ENCODE peak calls at places on chromosomes 4 and X, in six cellular contexts. Y is progenitor cell of endocrine pancreas; H is CD8-positive, alpha-beta T cell; A is CD14-positive monocyte; Z is GM13976; W is AG10803. V is an unnamed sample.

GRCh38 chr4:162164881-162165528 is 1.2 kb upstream of the FSTL5 start:
- DNase-seq in Y (no peak), H (no peak), W (no peak), Z (no peak), A (no peak), V (no peak)

GRCh38 chr4:127995776-127996175 is 30.6 kb downstream of the ABHD18 start:
- DNase-seq in Y (no peak), W (peak), Z (no peak), A (no peak), H (no peak), V (no peak)

GRCh38 chr4:5212255-5213032 is 161.2 kb downstream of the STK32B start:
- DNase-seq in Z (no peak), Y (no peak), H (no peak), W (no peak), A (no peak), V (no peak)

GRCh38 chr4:55396305-55397023 is 707 bp downstream of the TMEM165 start:
- DNase-seq in Z (peak), Y (peak), H (peak), A (no peak), W (peak), V (peak)

GRCh38 chr4:180560896-180561295 is 1682.3 kb upstream of the TENM3 start:
- DNase-seq in A (no peak), H (no peak), Y (no peak), Z (no peak), W (no peak), V (no peak)

GRCh38 chrX:50941638-50942037 is 31.1 kb downstream of the BMP15 start:
- DNase-seq in A (no peak), Z (no peak), H (no peak), W (no peak), Y (no peak), V (no peak)

GRCh38 chr4:82957045-82957444 is 53.6 kb downstream of the LIN54 start:
- DNase-seq in Y (no peak), Z (peak), W (no peak), A (no peak), H (no peak), V (no peak)

GRCh38 chr4:19983072-19983471 is 268.6 kb upstream of the SLIT2 start:
- DNase-seq in A (no peak), Y (no peak), W (peak), Z (no peak), H (no peak), V (no peak)

GRCh38 chr4:786861-787300 is 39.0 kb downstream of the CPLX1 start:
- DNase-seq in W (no peak), H (no peak), Z (no peak), A (no peak), Y (no peak), V (no peak)

GRCh38 chr4:25330905-25331816 is 18.6 kb downstream of the ZCCHC4 start:
- DNase-seq in H (no peak), Z (peak), W (no peak), Y (no peak), A (no peak), V (no peak)

GRCh38 chr4:152117501-152117900 is 356.7 kb upstream of the GATB start:
- DNase-seq in Z (no peak), H (no peak), Y (no peak), A (no peak), W (no peak), V (no peak)

GRCh38 chrX:19852014-19853005 is 35.1 kb downstream of the SH3KBP1 start:
- DNase-seq in Z (no peak), A (no peak), Y (no peak), W (peak), H (no peak), V (no peak)

GRCh38 chr4:56240554-56241190 is 146.6 kb downstream of the AASDH start:
- DNase-seq in Y (no peak), W (no peak), H (no peak), Z (no peak), A (no peak), V (no peak)

GRCh38 chrX:70096052-70096451 is 33.8 kb downstream of the OTUD6A start:
- DNase-seq in H (no peak), W (peak), Y (no peak), Z (no peak), A (no peak), V (peak)
- TF ChIP-seq CTCF in H (no peak), W (peak), Y (peak), Z (no peak), A (no peak), V (no peak)

GRCh38 chr4:149160370-149160769 is 655.3 kb downstream of the IQCM start:
- DNase-seq in Z (no peak), Y (no peak), W (no peak), H (no peak), A (no peak), V (no peak)
- TF ChIP-seq CTCF in Z (no peak), Y (no peak), W (no peak), H (no peak), A (no peak), V (no peak)

DNA sequence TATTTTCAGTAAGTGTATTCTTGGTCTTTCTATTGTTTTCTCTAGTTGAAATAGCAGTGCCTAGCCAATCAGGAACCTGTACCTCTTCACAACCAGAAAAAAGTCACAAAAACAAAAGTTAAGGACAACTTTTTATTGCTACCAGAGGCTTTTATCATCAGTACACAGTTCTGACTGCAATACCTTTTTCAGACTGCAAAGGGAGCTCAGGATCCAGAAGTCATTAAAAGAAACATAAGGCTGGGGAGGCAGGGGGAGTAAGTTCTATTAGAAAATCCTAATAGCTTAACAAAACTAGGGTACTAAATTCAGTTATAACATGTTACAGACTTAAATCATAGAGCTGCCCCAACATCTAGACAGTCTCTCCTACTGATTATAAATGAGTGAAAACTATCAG is 28.8 kb downstream of the CCNI start:
- DNase-seq in A (no peak), Y (no peak), W (no peak), H (no peak), Z (no peak), V (no peak)
- TF ChIP-seq CTCF in A (peak), Y (peak), W (peak), H (peak), Z (no peak), V (peak)

GRCh38 chrX:78593701-78594100 is 65.4 kb downstream of the RTL3 start:
- DNase-seq in Y (no peak), W (no peak), Z (no peak), A (no peak), H (no peak), V (no peak)

GRCh38 chrX:78592030-78592429 is 67.1 kb downstream of the RTL3 start:
- DNase-seq in A (no peak), W (no peak), Z (no peak), H (no peak), Y (no peak), V (no peak)

GRCh38 chrX:78595901-78596502 is 63.1 kb downstream of the RTL3 start:
- DNase-seq in Z (no peak), H (no peak), W (peak), A (no peak), Y (no peak), V (peak)
- TF ChIP-seq CTCF in Z (no peak), H (no peak), W (peak), A (no peak), Y (peak), V (no peak)

DNA sequence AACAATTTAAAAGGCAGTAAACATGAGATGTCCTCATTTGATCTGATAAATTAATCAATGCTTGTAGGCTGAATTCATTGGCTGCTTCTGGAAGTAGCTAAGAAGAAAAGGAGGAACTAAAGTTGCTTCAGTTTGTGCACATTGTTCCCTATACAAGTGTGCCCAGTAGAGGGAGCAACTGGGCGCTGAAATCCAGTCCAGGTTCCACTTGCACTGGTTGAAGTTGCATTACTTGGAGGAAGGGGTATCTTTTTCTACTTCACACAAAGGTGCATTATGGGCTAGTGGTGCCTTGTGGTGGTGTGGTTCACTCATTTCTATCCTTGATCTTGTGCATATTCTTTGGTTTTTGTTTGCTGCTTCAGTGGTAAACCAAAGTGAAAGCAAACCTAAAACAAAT is 67.9 kb upstream of the SOX3 start:
- DNase-seq in Z (peak), A (no peak), Y (peak), W (peak), H (no peak), V (peak)
- TF ChIP-seq CTCF in Z (peak), A (peak), Y (peak), W (peak), H (no peak), V (peak)

GRCh38 chrX:137926090-137926489 is 360.2 kb downstream of the ZIC3 start:
- DNase-seq in W (no peak), A (no peak), H (no peak), Y (no peak), Z (no peak), V (peak)
- TF ChIP-seq CTCF in W (no peak), A (no peak), H (no peak), Y (peak), Z (no peak), V (peak)

GRCh38 chr4:138222041-138222440 is 20.1 kb downstream of the SLC7A11 start:
- DNase-seq in Y (no peak), H (no peak), Z (no peak), A (no peak), W (peak), V (no peak)
- TF ChIP-seq CTCF in Y (no peak), H (no peak), Z (no peak), A (no peak), W (peak), V (no peak)

GRCh38 chrX:36859231-36859630 is 148.9 kb upstream of the FAM47C start:
- DNase-seq in Z (no peak), Y (no peak), A (no peak), H (no peak), W (no peak), V (no peak)

GRCh38 chrX:36856849-36857248 is 151.3 kb upstream of the FAM47C start:
- DNase-seq in Y (no peak), W (no peak), H (no peak), A (no peak), Z (no peak), V (no peak)
- TF ChIP-seq CTCF in Y (no peak), W (no peak), H (no peak), A (no peak), Z (no peak), V (no peak)

V was measured in endothelial cell.